ENCODE peak calls at places on chromosome 13, in four cellular contexts. One of them, this sample, is unnamed. For H3K36me3, the result is how much of the 10 kb centered on the place peaks cover.

GRCh38 chr13:25249001-25249543 is 38.2 kb downstream of the MTMR6 start:
- DNase-seq in Peyer's patch: no peak
- DNase-seq in ovary: no peak
- DNase-seq in IMR-90: peak
- DNase-seq in this sample: no peak

GRCh38 chr13:112575680-112576079 is 12.3 kb downstream of the TUBGCP3 start:
- DNase-seq in Peyer's patch: no peak
- DNase-seq in ovary: no peak
- DNase-seq in IMR-90: no peak
- DNase-seq in this sample: no peak

GRCh38 chr13:94305463-94305862 is 174.0 kb downstream of the DCT start:
- DNase-seq in Peyer's patch: no peak
- DNase-seq in ovary: no peak
- DNase-seq in IMR-90: peak
- DNase-seq in this sample: no peak

GRCh38 chr13:21668665-21669599 is 1.9 kb upstream of the FGF9 start:
- DNase-seq in Peyer's patch: peak
- DNase-seq in ovary: no peak
- DNase-seq in IMR-90: peak
- DNase-seq in this sample: no peak

GRCh38 chr13:77492982-77493381 is 42.5 kb upstream of the SCEL start:
- DNase-seq in Peyer's patch: no peak
- DNase-seq in ovary: no peak
- DNase-seq in IMR-90: no peak
- DNase-seq in this sample: no peak

GRCh38 chr13:31909889-31910551 is 121.6 kb upstream of the FRY start:
- DNase-seq in Peyer's patch: peak
- DNase-seq in ovary: peak
- DNase-seq in IMR-90: peak
- DNase-seq in this sample: no peak

GRCh38 chr13:107006646-107007045 is 438.7 kb upstream of the ARGLU1 start:
- DNase-seq in Peyer's patch: no peak
- DNase-seq in ovary: no peak
- DNase-seq in IMR-90: peak
- DNase-seq in this sample: no peak

GRCh38 chr13:113916330-113916815 is 52.5 kb upstream of the GAS6 start:
- DNase-seq in Peyer's patch: no peak
- DNase-seq in ovary: no peak
- DNase-seq in IMR-90: peak
- DNase-seq in this sample: no peak

GRCh38 chr13:26968431-26969335 is 202.9 kb downstream of the USP12 start:
- DNase-seq in Peyer's patch: peak
- DNase-seq in ovary: no peak
- DNase-seq in IMR-90: peak
- DNase-seq in this sample: peak

GRCh38 chr13:34346626-34347025 is 528.7 kb downstream of the RFC3 start:
- DNase-seq in Peyer's patch: no peak
- DNase-seq in ovary: no peak
- DNase-seq in IMR-90: no peak
- DNase-seq in this sample: no peak

GRCh38 chr13:62473190-62473943 is 1057.7 kb upstream of the PCDH20 start:
- DNase-seq in Peyer's patch: no peak
- DNase-seq in ovary: no peak
- DNase-seq in IMR-90: no peak
- DNase-seq in this sample: no peak

GRCh38 chr13:88802886-88803285 is 1131.7 kb downstream of the SLITRK5 start:
- DNase-seq in Peyer's patch: no peak
- DNase-seq in ovary: no peak
- DNase-seq in IMR-90: no peak
- DNase-seq in this sample: no peak

GRCh38 chr13:100710176-100710575 is 35.6 kb upstream of the TMTC4 start:
- DNase-seq in Peyer's patch: no peak
- DNase-seq in ovary: no peak
- DNase-seq in IMR-90: no peak
- DNase-seq in this sample: no peak

GRCh38 chr13:40116008-40116407 is 460.5 kb downstream of the COG6 start:
- DNase-seq in Peyer's patch: peak
- DNase-seq in ovary: peak
- DNase-seq in IMR-90: peak
- DNase-seq in this sample: no peak

GRCh38 chr13:99756281-99756680 is 215.3 kb downstream of the ZIC5 start:
- DNase-seq in Peyer's patch: no peak
- DNase-seq in ovary: no peak
- DNase-seq in IMR-90: no peak
- DNase-seq in this sample: no peak

GRCh38 chr13:113123226-113124150 is 889 bp downstream of the F10 start:
- DNase-seq in Peyer's patch: peak
- DNase-seq in ovary: no peak
- DNase-seq in IMR-90: no peak
- DNase-seq in this sample: peak

GRCh38 chr13:35914662-35915061 is 216.5 kb downstream of the DCLK1 start:
- DNase-seq in Peyer's patch: no peak
- DNase-seq in ovary: no peak
- DNase-seq in IMR-90: no peak
- DNase-seq in this sample: no peak

GRCh38 chr13:51435002-51435578 is 17.7 kb downstream of the INTS6 start:
- DNase-seq in Peyer's patch: no peak
- DNase-seq in ovary: no peak
- DNase-seq in IMR-90: peak
- DNase-seq in this sample: no peak

GRCh38 chr13:113612626-113613025 is 28.1 kb downstream of the TFDP1 start:
- DNase-seq in Peyer's patch: no peak
- DNase-seq in ovary: no peak
- DNase-seq in IMR-90: no peak
- DNase-seq in this sample: no peak

GRCh38 chr13:102659168-102659713 is 35.6 kb downstream of the METTL21C start:
- DNase-seq in Peyer's patch: no peak
- DNase-seq in ovary: no peak
- DNase-seq in IMR-90: no peak
- DNase-seq in this sample: no peak

GRCh38 chr13:102654786-102655185 is 40.1 kb downstream of the METTL21C start:
- DNase-seq in Peyer's patch: no peak
- DNase-seq in ovary: no peak
- DNase-seq in IMR-90: no peak
- DNase-seq in this sample: no peak

GRCh38 chr13:102657630-102658029 is 37.2 kb downstream of the METTL21C start:
- DNase-seq in Peyer's patch: no peak
- DNase-seq in ovary: no peak
- DNase-seq in IMR-90: no peak
- DNase-seq in this sample: no peak

GRCh38 chr13:102658678-102659077 is 36.2 kb downstream of the METTL21C start:
- DNase-seq in Peyer's patch: no peak
- DNase-seq in ovary: no peak
- DNase-seq in IMR-90: no peak
- DNase-seq in this sample: peak
- H3K36me3 ChIP-seq in Peyer's patch: under half
- H3K36me3 ChIP-seq in ovary: under half
- H3K36me3 ChIP-seq in IMR-90: under half
- H3K36me3 ChIP-seq in this sample: half or more

GRCh38 chr13:102697929-102698648 is 3.2 kb upstream of the METTL21C start:
- DNase-seq in Peyer's patch: no peak
- DNase-seq in ovary: no peak
- DNase-seq in IMR-90: no peak
- DNase-seq in this sample: no peak

GRCh38 chr13:102698649-102698980 is 3.8 kb upstream of the METTL21C start:
- DNase-seq in Peyer's patch: no peak
- DNase-seq in ovary: no peak
- DNase-seq in IMR-90: no peak
- DNase-seq in this sample: no peak

GRCh38 chr13:102700088-102701031 is 5.5 kb upstream of the METTL21C start:
- DNase-seq in Peyer's patch: no peak
- DNase-seq in ovary: peak
- DNase-seq in IMR-90: no peak
- DNase-seq in this sample: no peak

GRCh38 chr13:102701331-102701730 is 6.5 kb upstream of the METTL21C start:
- DNase-seq in Peyer's patch: no peak
- DNase-seq in ovary: no peak
- DNase-seq in IMR-90: no peak
- DNase-seq in this sample: no peak

GRCh38 chr13:102699419-102699961 is 4.6 kb upstream of the METTL21C start:
- DNase-seq in Peyer's patch: no peak
- DNase-seq in ovary: no peak
- DNase-seq in IMR-90: no peak
- DNase-seq in this sample: no peak
- H3K27ac ChIP-seq in Peyer's patch: no peak
- H3K27ac ChIP-seq in ovary: no peak
- H3K27ac ChIP-seq in IMR-90: no peak
- H3K27ac ChIP-seq in this sample: no peak

DNA sequence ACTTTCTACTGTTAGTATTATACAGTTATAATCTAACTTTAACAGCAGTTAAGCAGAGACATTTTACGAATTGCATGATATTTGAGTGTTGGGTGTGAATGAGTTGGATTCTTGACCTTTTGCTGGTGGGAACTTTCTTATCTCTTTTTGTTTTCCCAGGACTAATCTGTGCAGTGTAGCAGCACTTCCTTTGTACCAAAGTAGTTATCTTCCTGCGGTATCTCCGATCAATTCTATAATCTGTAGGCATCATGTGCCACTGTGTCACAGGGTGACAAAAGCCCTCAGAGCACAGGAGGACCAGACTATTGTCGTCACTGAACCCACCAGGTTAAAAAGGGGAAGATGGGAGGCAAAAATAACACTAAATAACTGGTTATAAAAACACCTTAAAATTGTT is 823.5 kb downstream of the GPC5 start:
- DNase-seq in Peyer's patch: no peak
- DNase-seq in ovary: no peak
- DNase-seq in IMR-90: no peak
- DNase-seq in this sample: no peak
- H3K36me3 ChIP-seq in Peyer's patch: under half
- H3K36me3 ChIP-seq in ovary: under half
- H3K36me3 ChIP-seq in IMR-90: under half
- H3K36me3 ChIP-seq in this sample: under half

GRCh38 chr13:37599509-37599908 is 941 bp upstream of the POSTN start:
- DNase-seq in Peyer's patch: no peak
- DNase-seq in ovary: no peak
- DNase-seq in IMR-90: no peak
- DNase-seq in this sample: no peak

GRCh38 chr13:37598572-37598971 is at the start of gene POSTN:
- DNase-seq in Peyer's patch: no peak
- DNase-seq in ovary: no peak
- DNase-seq in IMR-90: peak
- DNase-seq in this sample: no peak

GRCh38 chr13:37597477-37597876 is 1.1 kb downstream of the POSTN start:
- DNase-seq in Peyer's patch: no peak
- DNase-seq in ovary: no peak
- DNase-seq in IMR-90: no peak
- DNase-seq in this sample: no peak

GRCh38 chr13:37608750-37609339 is 10.3 kb upstream of the POSTN start:
- DNase-seq in Peyer's patch: no peak
- DNase-seq in ovary: no peak
- DNase-seq in IMR-90: no peak
- DNase-seq in this sample: no peak

GRCh38 chr13:37602743-37603381 is 4.3 kb upstream of the POSTN start:
- DNase-seq in Peyer's patch: no peak
- DNase-seq in ovary: no peak
- DNase-seq in IMR-90: peak
- DNase-seq in this sample: no peak
- H3K27ac ChIP-seq in Peyer's patch: no peak
- H3K27ac ChIP-seq in ovary: no peak
- H3K27ac ChIP-seq in IMR-90: no peak
- H3K27ac ChIP-seq in this sample: no peak

GRCh38 chr13:98022210-98022609 is 68.7 kb downstream of the IPO5 start:
- DNase-seq in Peyer's patch: no peak
- DNase-seq in ovary: no peak
- DNase-seq in IMR-90: peak
- DNase-seq in this sample: no peak

GRCh38 chr13:98018293-98018692 is 64.8 kb downstream of the IPO5 start:
- DNase-seq in Peyer's patch: no peak
- DNase-seq in ovary: no peak
- DNase-seq in IMR-90: no peak
- DNase-seq in this sample: no peak

GRCh38 chr13:98014766-98015165 is 61.3 kb downstream of the IPO5 start:
- DNase-seq in Peyer's patch: no peak
- DNase-seq in ovary: no peak
- DNase-seq in IMR-90: peak
- DNase-seq in this sample: no peak

GRCh38 chr13:98020271-98020670 is 66.8 kb downstream of the IPO5 start:
- DNase-seq in Peyer's patch: no peak
- DNase-seq in ovary: no peak
- DNase-seq in IMR-90: peak
- DNase-seq in this sample: no peak

DNA sequence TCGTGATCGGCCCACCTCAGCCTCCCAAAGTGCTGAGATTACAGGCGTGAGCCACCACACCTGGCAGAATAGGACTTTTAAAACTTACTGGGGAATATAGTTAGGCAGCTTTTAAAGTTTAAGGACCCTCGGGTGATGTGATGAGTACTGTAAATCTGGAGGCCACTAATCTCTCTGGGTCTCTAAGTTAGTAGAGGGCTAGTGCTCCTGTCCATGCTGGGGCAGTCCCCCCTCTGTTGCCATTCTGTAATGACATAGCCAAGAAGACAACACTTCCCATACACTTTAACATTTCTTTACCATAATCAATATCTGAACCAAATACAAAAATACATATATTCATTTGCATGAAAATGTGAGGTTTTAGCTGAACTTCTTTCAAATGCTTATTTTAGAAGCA is 65.7 kb downstream of the IPO5 start:
- DNase-seq in Peyer's patch: no peak
- DNase-seq in ovary: no peak
- DNase-seq in IMR-90: no peak
- DNase-seq in this sample: no peak
- H3K36me3 ChIP-seq in Peyer's patch: under half
- H3K36me3 ChIP-seq in ovary: under half
- H3K36me3 ChIP-seq in IMR-90: under half
- H3K36me3 ChIP-seq in this sample: half or more

DNA sequence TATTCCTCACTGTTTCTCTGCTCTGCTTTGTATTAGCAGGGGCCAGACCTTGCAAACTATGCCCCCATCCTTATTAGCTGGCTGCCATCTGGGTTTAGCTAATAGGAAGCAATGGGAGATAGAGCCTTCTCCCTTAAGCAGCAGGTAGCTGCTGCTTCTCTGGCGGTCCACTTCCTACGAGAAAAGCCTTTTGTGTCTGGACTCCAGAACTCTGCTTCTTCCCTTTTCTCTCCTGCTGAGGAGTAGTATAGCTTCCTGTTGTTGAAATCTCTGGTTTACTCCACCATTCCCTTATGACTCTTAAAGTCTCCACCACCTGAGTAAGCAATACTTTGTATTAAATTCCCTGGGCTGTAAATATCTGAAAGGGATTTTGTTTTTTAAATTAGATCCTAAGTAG is 147.1 kb downstream of the DNAJC15 start:
- DNase-seq in Peyer's patch: no peak
- DNase-seq in ovary: no peak
- DNase-seq in IMR-90: no peak
- DNase-seq in this sample: no peak
- H3K27ac ChIP-seq in Peyer's patch: no peak
- H3K27ac ChIP-seq in ovary: no peak
- H3K27ac ChIP-seq in IMR-90: no peak
- H3K27ac ChIP-seq in this sample: no peak

GRCh38 chr13:29548722-29549446 is 46.6 kb downstream of the SLC7A1 start:
- DNase-seq in Peyer's patch: no peak
- DNase-seq in ovary: no peak
- DNase-seq in IMR-90: peak
- DNase-seq in this sample: no peak
- H3K36me3 ChIP-seq in Peyer's patch: under half
- H3K36me3 ChIP-seq in ovary: under half
- H3K36me3 ChIP-seq in IMR-90: under half
- H3K36me3 ChIP-seq in this sample: under half

This sample was measured in lower lobe of right lung.